ENCODE peak calls at places on chromosomes 11 and 22, in four cellular contexts. S is GM12891, H is GM12878, D is K562. Y is an unnamed sample.

GRCh38 chr11:33910261-33910959 is 18.5 kb upstream of the LMO2 start:
- DNase-seq in S (no peak), D (no peak), H (no peak), Y (no peak)

GRCh38 chr11:104918113-104918824 is 20.0 kb upstream of the CASP12 start:
- DNase-seq in D (no peak), S (no peak), H (no peak), Y (no peak)

GRCh38 chr11:106971864-106972263 is 46.4 kb downstream of the GUCY1A2 start:
- DNase-seq in D (no peak), S (no peak), H (no peak), Y (no peak)

GRCh38 chr11:108965602-108966001 is 300.7 kb downstream of the DDX10 start:
- DNase-seq in H (no peak), S (no peak), D (no peak), Y (peak; percentile 58)

GRCh38 chr11:84142411-84142810 is 856.2 kb upstream of the CCDC90B start:
- DNase-seq in D (no peak), S (no peak), H (no peak), Y (no peak)

GRCh38 chr11:130164221-130164570 is 4.6 kb downstream of the ST14 start:
- DNase-seq in D (no peak), S (no peak), H (no peak), Y (no peak)

GRCh38 chr11:112082729-112083128 is 3.8 kb downstream of the TIMM8B start:
- DNase-seq in H (no peak), D (no peak), S (no peak), Y (no peak)

GRCh38 chr11:36465449-36466163 is 44.5 kb downstream of the TRAF6 start:
- DNase-seq in H (no peak), S (no peak), D (no peak), Y (no peak)

GRCh38 chr22:44537016-44537936 is 39.2 kb upstream of the RTL6 start:
- DNase-seq in D (no peak), S (no peak), H (no peak), Y (no peak)

GRCh38 chr11:13278620-13279486 is 1.3 kb downstream of the BMAL1 start:
- DNase-seq in H (no peak), S (peak; percentile 10), D (no peak), Y (no peak)

GRCh38 chr11:126607776-126608625 is 252.5 kb downstream of the ST3GAL4 start:
- DNase-seq in S (no peak), H (no peak), D (no peak), Y (no peak)

GRCh38 chr11:104432981-104433380 is 269.0 kb upstream of the PDGFD start:
- DNase-seq in H (no peak), D (no peak), S (no peak), Y (no peak)

GRCh38 chr11:46659908-46660307 is 40.5 kb downstream of the ARHGAP1 start:
- DNase-seq in D (no peak), S (no peak), H (no peak), Y (peak; percentile 97)

GRCh38 chr11:67429722-67430121 is 1.4 kb downstream of the RPS6KB2 start:
- DNase-seq in D (no peak), S (no peak), H (no peak), Y (no peak)

GRCh38 chr11:9573775-9574555 is 495 bp downstream of the WEE1 start:
- DNase-seq in H (no peak), S (no peak), D (no peak), Y (no peak)

DNA sequence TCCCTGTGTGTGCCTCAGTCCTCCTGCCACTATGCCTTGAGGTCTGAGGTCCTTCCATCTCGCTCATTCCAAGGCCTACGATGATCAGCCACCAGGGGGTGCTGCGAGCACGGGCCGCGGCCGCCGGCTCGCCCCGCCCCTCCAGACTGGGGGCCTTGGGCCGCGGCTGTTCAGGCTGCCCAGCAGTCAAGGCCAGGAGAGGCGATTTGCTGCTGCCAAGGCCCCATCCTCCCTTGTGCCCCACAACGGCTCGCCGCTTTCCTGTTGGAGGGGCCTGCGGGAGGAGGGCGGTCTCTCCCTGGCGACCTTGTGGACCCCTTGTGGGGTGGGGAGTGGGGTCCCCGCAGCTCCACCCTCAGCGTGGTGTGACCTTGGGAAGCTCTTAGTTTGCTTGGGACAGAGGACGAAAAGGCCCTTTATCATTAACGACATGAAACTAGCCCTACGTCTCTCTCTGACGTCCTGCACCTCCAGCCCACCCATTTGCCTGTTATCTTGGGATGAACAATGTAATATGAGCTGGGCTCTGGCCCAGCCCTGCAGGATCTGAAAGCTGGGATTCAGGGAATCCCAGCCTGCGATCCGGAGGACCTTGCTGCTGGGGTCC is 5.4 kb upstream of the GALR3 start:
- DNase-seq in H (no peak), S (peak; percentile 95), D (peak; percentile 82), Y (no peak)
- TF ChIP-seq SPI1 in H (no peak), S (no peak), D (no peak), Y (no peak)

DNA sequence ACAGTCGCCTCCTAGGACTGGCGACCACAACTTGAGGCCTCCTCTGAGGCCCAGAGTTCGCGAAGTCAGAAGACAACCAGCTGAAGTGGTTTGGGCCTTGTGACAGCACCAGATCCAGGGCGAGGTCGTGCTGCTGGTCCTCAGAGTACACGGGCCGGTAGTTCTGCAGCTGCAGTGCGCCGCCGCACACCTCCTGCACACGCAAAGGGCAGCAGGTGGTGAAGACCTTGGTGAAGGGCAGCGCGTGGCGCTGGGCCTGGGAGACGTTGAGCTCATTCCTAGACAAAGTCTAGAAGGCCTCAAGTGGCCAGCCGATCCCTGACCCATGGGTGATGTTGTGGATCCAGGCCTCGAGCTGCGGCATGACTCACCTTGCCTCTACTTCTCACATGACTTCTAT is 18.2 kb downstream of the CD3E start:
- DNase-seq in D (no peak), S (no peak), H (no peak), Y (no peak)
- TF ChIP-seq SPI1 in D (no peak), S (no peak), H (no peak), Y (no peak)

GRCh38 chr11:129041611-129042018 is 98.9 kb upstream of the TP53AIP1 start:
- DNase-seq in H (no peak), S (no peak), D (no peak), Y (no peak)
- TF ChIP-seq SPI1 in H (no peak), S (no peak), D (no peak), Y (no peak)

GRCh38 chr11:66221012-66221411 is 47.4 kb upstream of the RAB1B start:
- DNase-seq in D (no peak), H (no peak), S (no peak), Y (no peak)

GRCh38 chr11:66219846-66220565 is 48.4 kb upstream of the RAB1B start:
- DNase-seq in D (no peak), H (no peak), S (no peak), Y (no peak)

GRCh38 chr11:66218846-66219620 is 49.4 kb upstream of the RAB1B start:
- DNase-seq in H (no peak), S (no peak), D (no peak), Y (no peak)

GRCh38 chr11:66221726-66222236 is 46.7 kb upstream of the RAB1B start:
- DNase-seq in D (no peak), H (peak; percentile 7), S (no peak), Y (no peak)

GRCh38 chr11:66220566-66220935 is 47.9 kb upstream of the RAB1B start:
- DNase-seq in D (no peak), S (no peak), H (no peak), Y (no peak)
- TF ChIP-seq SPI1 in D (no peak), S (no peak), H (no peak), Y (no peak)

GRCh38 chr22:42763965-42764480 is 43.4 kb upstream of the A4GALT start:
- DNase-seq in S (no peak), H (no peak), D (no peak), Y (no peak)

GRCh38 chr22:42760806-42761565 is 40.3 kb upstream of the A4GALT start:
- DNase-seq in H (no peak), S (no peak), D (no peak), Y (no peak)

GRCh38 chr22:42768385-42769035 is 47.8 kb upstream of the A4GALT start:
- DNase-seq in D (no peak), H (no peak), S (no peak), Y (no peak)

GRCh38 chr22:42766860-42767259 is 46.2 kb upstream of the A4GALT start:
- DNase-seq in D (no peak), S (no peak), H (no peak), Y (peak; percentile 88)

GRCh38 chr22:42764895-42765363 is 44.3 kb upstream of the A4GALT start:
- DNase-seq in S (no peak), H (no peak), D (no peak), Y (no peak)
- TF ChIP-seq SPI1 in S (no peak), H (peak; percentile 5), D (no peak), Y (no peak)

DNA sequence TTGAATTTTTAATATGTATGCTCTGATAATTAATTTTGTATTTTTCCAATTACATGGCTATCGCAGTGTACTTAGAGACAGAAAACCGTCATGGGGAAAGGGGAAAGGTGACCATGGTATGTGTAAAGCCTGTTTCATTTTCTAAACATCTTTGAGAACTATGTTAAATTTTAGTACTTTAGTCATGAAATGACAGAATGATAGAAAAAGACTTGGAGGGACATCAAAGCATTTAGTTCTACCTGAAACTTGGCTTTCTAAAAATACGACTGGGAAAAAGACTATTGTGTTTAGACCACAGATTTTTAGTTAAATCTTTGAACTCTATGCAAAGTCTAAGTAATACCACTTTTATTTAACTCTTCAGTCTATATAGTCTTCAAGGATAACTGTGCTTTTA is 54.1 kb downstream of the MAML2 start:
- DNase-seq in H (peak; percentile 58), S (no peak), D (no peak), Y (no peak)
- TF ChIP-seq SPI1 in H (no peak), S (no peak), D (no peak), Y (no peak)

DNA sequence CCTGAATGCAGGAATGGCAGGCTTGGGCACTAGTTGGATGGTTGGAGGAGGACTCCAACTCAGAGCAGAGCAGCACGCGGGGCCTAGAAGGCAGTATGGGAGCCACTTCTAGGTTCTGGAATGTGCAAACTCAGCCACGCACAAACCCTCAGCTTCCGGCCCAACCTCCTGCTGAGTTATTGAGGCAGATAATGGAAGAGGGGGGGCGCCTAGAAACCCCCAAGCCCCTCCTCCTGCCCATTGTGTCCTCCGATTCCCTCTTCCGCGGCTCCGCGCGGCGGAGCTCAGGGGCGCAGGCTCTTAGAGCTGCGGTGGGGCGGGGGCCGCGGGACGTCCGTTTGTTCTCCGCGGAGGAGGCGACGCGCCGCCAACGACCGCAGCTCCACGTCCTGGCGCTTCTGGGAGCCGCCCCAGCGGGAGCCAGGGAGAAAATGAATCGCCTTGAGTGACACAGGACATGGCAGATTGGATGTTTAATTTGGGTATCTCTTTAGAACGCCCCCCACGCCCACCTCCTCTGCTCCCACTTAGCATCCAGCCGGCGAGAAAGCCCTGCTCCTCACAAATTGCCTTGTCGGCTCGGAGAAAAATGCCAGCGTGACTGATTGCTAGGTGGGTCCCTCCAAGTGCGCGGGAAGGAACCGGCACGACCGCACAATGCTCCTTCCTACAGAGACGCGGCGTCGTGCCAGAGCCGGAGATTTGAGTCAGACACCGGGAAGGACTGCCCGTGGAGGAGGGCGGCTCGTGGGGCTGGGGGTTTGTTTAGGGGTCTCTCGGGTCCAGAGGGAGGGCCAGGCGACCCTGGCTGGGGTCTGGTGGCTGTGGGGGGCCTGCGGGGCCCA is 144.6 kb downstream of the NECTIN1 start:
- DNase-seq in H (no peak), S (peak; percentile 27), D (peak; percentile 77), Y (peak; percentile 80)
- TF ChIP-seq SPI1 in H (no peak), S (no peak), D (no peak), Y (no peak)

GRCh38 chr11:5473921-5474320 is 14.6 kb upstream of the OR52D1 start:
- DNase-seq in S (no peak), D (no peak), H (no peak), Y (no peak)

GRCh38 chr11:5476184-5476819 is 12.2 kb upstream of the OR52D1 start:
- DNase-seq in D (peak; percentile 69), H (no peak), S (peak; percentile 44), Y (peak; percentile 35)
- TF ChIP-seq SPI1 in D (no peak), H (no peak), S (no peak), Y (no peak)